ENCODE peak calls at places on chromosomes 12 and 14, in ten cellular contexts. L, Q, W, B, F, T, E, P, O and Z are unnamed samples.

GRCh38 chr12:126021675-126022074 is 956.4 kb downstream of the AACS start:
- DNase-seq in L (no peak), Q (no peak), W (no peak), B (no peak), F (no peak), T (no peak), E (no peak), P (no peak), O (no peak), Z (no peak)

GRCh38 chr14:81450100-81450531 is 50.0 kb upstream of the STON2 start:
- DNase-seq in L (no peak), Q (no peak), W (no peak), B (no peak), F (no peak), T (no peak), E (no peak), P (no peak), O (no peak), Z (no peak)

GRCh38 chr12:32917094-32917611 is 20.6 kb upstream of the PKP2 start:
- DNase-seq in L (no peak), Q (no peak), W (no peak), B (no peak), F (no peak), T (no peak), E (no peak), P (no peak), O (no peak), Z (no peak)

GRCh38 chr14:45400509-45400908 is 147.5 kb upstream of the MIS18BP1 start:
- DNase-seq in L (no peak), Q (no peak), W (no peak), B (no peak), F (no peak), T (no peak), E (no peak), P (no peak), O (no peak), Z (no peak)

GRCh38 chr14:105294142-105294597 is 6.6 kb downstream of the BRF1 start:
- DNase-seq in L (no peak), Q (no peak), W (no peak), B (no peak), F (no peak), T (no peak), E (peak), P (no peak), O (no peak), Z (no peak)

GRCh38 chr14:85583311-85583710 is 53.4 kb downstream of the FLRT2 start:
- DNase-seq in L (no peak), Q (no peak), W (no peak), B (no peak), F (no peak), T (no peak), E (no peak), P (no peak), O (no peak), Z (no peak)

GRCh38 chr12:110317921-110318320 is 36.9 kb downstream of the ATP2A2 start:
- DNase-seq in L (no peak), Q (peak), W (no peak), B (no peak), F (no peak), T (no peak), E (no peak), P (peak), O (no peak), Z (no peak)

GRCh38 chr12:69065804-69066203 is 132.8 kb upstream of the CPM start:
- DNase-seq in L (no peak), Q (no peak), W (no peak), B (no peak), F (no peak), T (no peak), E (no peak), P (no peak), O (no peak), Z (no peak)

GRCh38 chr12:16103851-16104250 is 173.6 kb downstream of the SLC15A5 start:
- DNase-seq in L (no peak), Q (no peak), W (no peak), B (no peak), F (no peak), T (no peak), E (no peak), P (no peak), O (no peak), Z (no peak)

GRCh38 chr12:116524964-116525379 is 34.2 kb upstream of the MAP1LC3B2 start:
- DNase-seq in L (no peak), Q (no peak), W (no peak), B (no peak), F (no peak), T (no peak), E (no peak), P (no peak), O (no peak), Z (no peak)

GRCh38 chr12:93823616-93824410 is 146.6 kb downstream of the CRADD start:
- DNase-seq in L (no peak), Q (no peak), W (no peak), B (no peak), F (no peak), T (no peak), E (no peak), P (no peak), O (no peak), Z (no peak)

GRCh38 chr12:678747-679712 is 15.8 kb upstream of the NINJ2 start:
- DNase-seq in L (no peak), Q (no peak), W (no peak), B (no peak), F (no peak), T (no peak), E (no peak), P (peak), O (no peak), Z (no peak)

GRCh38 chr12:22069851-22070250 is 23.8 kb downstream of the CMAS start:
- DNase-seq in L (no peak), Q (no peak), W (no peak), B (no peak), F (no peak), T (no peak), E (no peak), P (peak), O (no peak), Z (no peak)

GRCh38 chr14:37526992-37527391 is 68.1 kb downstream of the FOXA1 start:
- DNase-seq in L (no peak), Q (no peak), W (no peak), B (no peak), F (no peak), T (no peak), E (no peak), P (no peak), O (no peak), Z (no peak)

GRCh38 chr12:131395971-131396573 is 314.8 kb upstream of the SFSWAP start:
- DNase-seq in L (no peak), Q (no peak), W (no peak), B (no peak), F (no peak), T (no peak), E (no peak), P (no peak), O (no peak), Z (no peak)

GRCh38 chr14:66233571-66233970 is 252.6 kb upstream of the CCDC196 start:
- DNase-seq in L (no peak), Q (no peak), W (no peak), B (no peak), F (no peak), T (no peak), E (peak), P (no peak), O (no peak), Z (no peak)

GRCh38 chr14:91063119-91063518 is 2.7 kb upstream of the RPS6KA5 start:
- DNase-seq in L (no peak), Q (no peak), W (no peak), B (no peak), F (no peak), T (no peak), E (no peak), P (peak), O (no peak), Z (no peak)

GRCh38 chr12:87274594-87275245 is 754.5 kb downstream of the C12orf50 start:
- DNase-seq in L (no peak), Q (peak), W (no peak), B (peak), F (no peak), T (no peak), E (peak), P (peak), O (no peak), Z (no peak)

GRCh38 chr14:76133103-76133502 is 18.6 kb upstream of the GPATCH2L start:
- DNase-seq in L (no peak), Q (no peak), W (no peak), B (no peak), F (no peak), T (no peak), E (no peak), P (peak), O (no peak), Z (no peak)

GRCh38 chr12:67911789-67912188 is 77.5 kb upstream of the IFNG-AS1 start:
- DNase-seq in L (no peak), Q (no peak), W (no peak), B (no peak), F (no peak), T (no peak), E (no peak), P (peak), O (no peak), Z (no peak)

GRCh38 chr14:104550849-104551728 is 28.5 kb upstream of the C14orf180 start:
- DNase-seq in L (no peak), Q (no peak), W (no peak), B (peak), F (no peak), T (peak), E (no peak), P (no peak), O (no peak), Z (no peak)

GRCh38 chr12:101207086-101207780 is 2.8 kb downstream of the SLC5A8 start:
- DNase-seq in L (no peak), Q (peak), W (no peak), B (no peak), F (no peak), T (no peak), E (no peak), P (peak), O (no peak), Z (no peak)

GRCh38 chr14:100783630-100784321 is 42.1 kb upstream of the MEG3 start:
- DNase-seq in L (no peak), Q (no peak), W (no peak), B (no peak), F (no peak), T (no peak), E (no peak), P (no peak), O (no peak), Z (no peak)

GRCh38 chr12:87376722-87377121 is 652.5 kb downstream of the C12orf50 start:
- DNase-seq in L (no peak), Q (no peak), W (no peak), B (no peak), F (no peak), T (no peak), E (no peak), P (no peak), O (no peak), Z (no peak)

GRCh38 chr12:129563266-129563665 is 340.6 kb downstream of the TMEM132D start:
- DNase-seq in L (no peak), Q (no peak), W (no peak), B (no peak), F (no peak), T (no peak), E (no peak), P (no peak), O (no peak), Z (no peak)

GRCh38 chr12:53602176-53602942 is 23.8 kb downstream of the ATF7 start:
- DNase-seq in L (no peak), Q (no peak), W (no peak), B (no peak), F (no peak), T (no peak), E (no peak), P (no peak), O (no peak), Z (no peak)